ENCODE peak calls at places on chromosome 1, in ten cellular contexts. T, L, M, N, V, I, K, J, Z and Y are unnamed samples.
A peak's percentile ranks its signal among the peaks of the same experiment; 100 is the strongest.

GRCh38 chr1:9459784-9460407 is 79.4 kb upstream of the SLC25A33 start:
- DNase-seq in L (no peak), N (no peak), I (no peak), V (no peak), M (no peak), Z (no peak), J (no peak), K (no peak), T (no peak), Y (no peak)

GRCh38 chr1:246160905-246161304 is 346.2 kb downstream of the SMYD3 start:
- DNase-seq in T (no peak), M (no peak), Z (no peak), V (no peak), N (no peak), L (no peak), K (no peak), J (no peak), I (no peak), Y (no peak)

GRCh38 chr1:235156265-235156664 is 4.8 kb downstream of the RBM34 start:
- DNase-seq in K (no peak), I (no peak), T (no peak), Z (no peak), J (no peak), M (no peak), N (no peak), V (no peak), L (no peak), Y (no peak)

GRCh38 chr1:30810416-30811105 is 53.0 kb upstream of the LAPTM5 start:
- DNase-seq in J (no peak), T (no peak), N (no peak), L (no peak), K (no peak), V (no peak), I (no peak), Z (no peak), M (no peak), Y (no peak)

GRCh38 chr1:51341876-51342496 is 11.6 kb upstream of the TTC39A start:
- DNase-seq in K (no peak), L (no peak), T (no peak), V (no peak), M (no peak), N (no peak), I (no peak), J (peak; percentile 80), Z (no peak), Y (no peak)

GRCh38 chr1:53688703-53689102 is 50.3 kb downstream of the GLIS1 start:
- DNase-seq in V (no peak), M (no peak), Z (no peak), J (no peak), N (no peak), I (no peak), K (peak; percentile 34), T (no peak), L (no peak), Y (no peak)

GRCh38 chr1:233470738-233471499 is 143.0 kb upstream of the KCNK1 start:
- DNase-seq in M (no peak), N (no peak), Z (no peak), L (no peak), K (no peak), T (no peak), V (no peak), J (no peak), I (no peak), Y (no peak)

GRCh38 chr1:16905856-16906702 is 10.3 kb downstream of the RNU1-2 start:
- DNase-seq in M (no peak), L (no peak), I (no peak), Z (no peak), K (no peak), J (no peak), T (no peak), V (peak; percentile 51), N (no peak), Y (no peak)

GRCh38 chr1:118711356-118711755 is 276.8 kb downstream of the TBX15 start:
- DNase-seq in Z (no peak), M (no peak), V (no peak), T (no peak), I (no peak), K (no peak), J (no peak), L (no peak), N (no peak), Y (no peak)

GRCh38 chr1:118717893-118718292 is 270.2 kb downstream of the TBX15 start:
- DNase-seq in T (no peak), V (no peak), K (no peak), L (no peak), N (no peak), M (no peak), Z (no peak), J (no peak), I (no peak), Y (no peak)

GRCh38 chr1:118716775-118717174 is 271.4 kb downstream of the TBX15 start:
- DNase-seq in K (no peak), M (no peak), J (no peak), V (no peak), T (no peak), Z (no peak), L (no peak), I (no peak), N (no peak), Y (no peak)
- TF ChIP-seq CTCF in K (no peak), M (peak; percentile 15), J (no peak), V (no peak), T (no peak), Z (peak; percentile 8), L (no peak), I (no peak), N (no peak), Y (peak; percentile 4)

GRCh38 chr1:183308719-183309118 is 109.5 kb downstream of the NMNAT2 start:
- DNase-seq in L (no peak), N (no peak), K (no peak), T (no peak), J (no peak), I (no peak), V (no peak), M (no peak), Z (no peak), Y (no peak)

GRCh38 chr1:183303325-183303645 is 114.9 kb downstream of the NMNAT2 start:
- DNase-seq in L (no peak), V (no peak), J (no peak), I (no peak), N (no peak), M (no peak), K (no peak), T (no peak), Z (no peak), Y (no peak)

GRCh38 chr1:183303901-183304300 is 114.3 kb downstream of the NMNAT2 start:
- DNase-seq in T (no peak), K (no peak), J (no peak), I (no peak), M (no peak), L (no peak), N (no peak), V (peak; percentile 7), Z (no peak), Y (no peak)

GRCh38 chr1:183304466-183305122 is 113.6 kb downstream of the NMNAT2 start:
- DNase-seq in Z (no peak), L (peak; percentile 66), T (no peak), K (no peak), V (no peak), N (no peak), J (no peak), M (no peak), I (no peak), Y (no peak)

DNA sequence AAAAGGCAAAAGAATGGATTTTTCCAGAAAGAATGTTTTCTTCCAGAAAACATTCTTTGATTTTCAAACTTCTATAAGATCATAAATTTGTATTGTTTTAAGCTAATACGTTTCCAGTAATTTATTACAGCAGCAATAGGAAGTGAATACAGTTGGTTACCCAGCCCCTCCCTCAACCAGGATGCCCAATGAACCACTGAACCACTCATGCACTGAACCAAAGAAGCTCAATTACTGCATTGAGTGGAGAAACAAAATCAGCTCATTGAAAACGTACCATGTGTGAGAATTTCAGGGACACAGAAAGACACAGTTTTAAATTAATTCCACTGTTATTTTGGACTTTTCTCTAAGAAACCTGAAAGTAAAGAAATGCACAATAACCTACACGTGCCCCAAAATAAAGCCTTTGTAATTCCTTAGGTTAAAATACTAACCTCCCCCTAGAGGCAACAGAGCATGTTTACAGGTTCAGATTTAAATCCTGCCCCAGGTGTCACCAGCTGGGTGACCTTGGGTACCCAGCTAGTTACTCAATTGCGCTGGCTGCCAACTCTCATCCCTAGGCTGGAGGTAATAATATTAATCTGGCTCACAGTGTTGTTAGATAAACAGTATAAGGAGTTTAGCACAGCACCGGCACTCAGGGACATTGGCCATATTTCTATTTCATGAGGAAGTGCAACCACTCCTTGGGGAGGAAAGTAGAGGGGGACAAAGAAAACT is 111.7 kb downstream of the NMNAT2 start:
- DNase-seq in V (no peak), M (no peak), Z (no peak), L (peak; percentile 15), J (no peak), K (no peak), I (no peak), T (no peak), N (no peak), Y (no peak)
- TF ChIP-seq CTCF in V (peak; percentile 46), M (no peak), Z (no peak), L (no peak), J (peak; percentile 44), K (peak; percentile 48), I (no peak), T (peak; percentile 48), N (no peak), Y (peak; percentile 4)

DNA sequence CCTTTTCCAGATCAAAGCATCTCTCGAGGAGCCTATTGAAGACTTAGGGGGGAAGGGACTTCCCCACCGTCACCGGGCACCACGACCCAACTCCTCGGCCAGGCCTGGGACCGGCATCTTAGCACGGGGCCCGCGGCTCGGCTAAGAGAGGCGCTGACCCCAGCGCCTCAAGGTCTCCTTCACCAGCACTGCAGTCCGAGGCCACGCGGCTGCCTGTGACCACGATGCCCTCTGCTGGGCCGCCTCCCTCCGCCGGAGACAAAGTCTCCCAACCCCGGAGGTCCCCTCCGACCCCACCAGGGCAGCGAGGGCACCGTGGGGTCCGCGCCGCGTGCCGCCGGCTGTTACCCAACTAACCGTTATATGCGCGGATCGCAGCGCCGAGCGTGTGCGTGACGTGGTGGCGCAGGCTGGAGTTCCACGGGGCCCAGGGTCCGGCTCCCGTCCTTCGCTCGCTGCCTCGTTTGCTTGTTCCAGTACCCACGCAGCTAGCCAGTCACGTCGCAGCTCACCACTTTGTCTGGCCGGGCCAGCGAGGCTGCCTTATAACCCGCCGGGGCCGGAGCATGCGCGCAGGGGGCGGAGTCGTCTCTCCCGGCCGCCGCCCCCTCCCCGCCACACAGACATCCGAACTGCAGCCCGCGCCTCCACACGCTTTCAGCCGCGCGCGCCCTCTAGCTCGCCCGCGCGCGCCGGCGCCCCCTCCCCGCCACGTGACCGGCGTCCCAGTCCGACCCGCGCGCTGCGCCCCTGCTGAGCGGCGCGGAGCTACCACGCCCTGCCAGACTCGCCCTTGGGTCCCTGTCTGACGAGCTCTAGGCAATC is at the start of gene SLC16A1:
- DNase-seq in Z (peak; percentile 95), L (peak; percentile 96), T (peak; percentile 96), V (peak; percentile 88), I (peak; percentile 83), N (peak; percentile 94), K (peak; percentile 87), J (peak; percentile 94), M (peak; percentile 64), Y (peak; percentile 90)
- TF ChIP-seq CTCF in Z (peak; percentile 29), L (peak; percentile 35), T (no peak), V (peak; percentile 38), I (no peak), N (no peak), K (no peak), J (peak; percentile 54), M (peak; percentile 47), Y (peak; percentile 45)

DNA sequence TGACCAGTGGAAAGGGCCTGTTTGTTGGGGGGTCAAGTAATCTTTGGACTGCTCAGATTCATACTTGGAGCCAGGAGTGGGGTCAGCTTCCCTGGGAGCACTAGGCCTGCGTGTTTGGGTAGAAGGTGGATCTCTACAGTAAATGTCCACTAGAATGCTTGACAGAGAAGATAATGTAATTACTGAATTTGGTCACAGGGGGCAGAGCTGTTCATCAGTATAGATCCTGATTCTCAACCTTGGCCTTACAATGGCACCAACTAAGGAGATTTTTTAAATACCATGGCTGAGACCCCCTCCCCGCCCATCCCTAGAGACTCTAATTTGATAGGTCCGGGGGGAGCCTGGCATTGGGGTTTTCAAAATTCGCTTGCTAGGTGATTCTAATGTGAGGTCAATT is 217.5 kb upstream of the PLXNA2 start:
- DNase-seq in L (no peak), I (no peak), M (no peak), T (no peak), J (no peak), V (no peak), N (no peak), Z (no peak), K (no peak), Y (no peak)
- TF ChIP-seq CTCF in L (peak; percentile 19), I (no peak), M (peak; percentile 20), T (peak; percentile 19), J (peak; percentile 42), V (no peak), N (no peak), Z (no peak), K (peak; percentile 33), Y (peak; percentile 2)